ENCODE peak calls at places on chromosomes 1 and 21, in six cellular contexts. V is cardiac muscle cell, O is psoas muscle, H is neuronal stem cell, U is colonic mucosa, B is heart left ventricle. A is an unnamed sample. For H3K9me3, the result is how much of the 10 kb centered on the place peaks cover.

GRCh38 chr1:117654485-117655219 is 48.8 kb downstream of the TENT5C start:
- DNase-seq in V (no peak), O (no peak), H (no peak), U (no peak), B (no peak), A (no peak)

GRCh38 chr1:165580931-165581871 is 37.4 kb downstream of the LRRC52 start:
- DNase-seq in V (no peak), O (no peak), H (no peak), U (no peak), B (no peak), A (no peak)

GRCh38 chr1:50978852-50979781 is 9.1 kb downstream of the CDKN2C start:
- DNase-seq in V (no peak), O (no peak), H (no peak), U (peak), B (no peak), A (no peak)

GRCh38 chr1:966135-966602 is at the start of gene PLEKHN1:
- DNase-seq in V (no peak), O (peak), H (no peak), U (peak), B (no peak), A (peak)

GRCh38 chr1:161487483-161487827 is 17.8 kb upstream of the FCGR2A start:
- DNase-seq in V (no peak), O (no peak), H (no peak), U (peak), B (peak), A (peak)

GRCh38 chr1:17588048-17588781 is 48.7 kb downstream of the ARHGEF10L start:
- DNase-seq in V (peak), O (no peak), H (no peak), U (peak), B (peak), A (peak)

GRCh38 chr1:246372502-246372901 is 134.6 kb downstream of the SMYD3 start:
- DNase-seq in V (no peak), O (peak), H (no peak), U (no peak), B (no peak), A (peak)

GRCh38 chr1:31183927-31184554 is 55.6 kb downstream of the NKAIN1 start:
- DNase-seq in V (peak), O (no peak), H (peak), U (peak), B (no peak), A (no peak)

GRCh38 chr1:78440381-78440793 is 50.4 kb upstream of the PTGFR start:
- DNase-seq in V (no peak), O (no peak), H (no peak), U (no peak), B (no peak), A (no peak)

GRCh38 chr1:190250368-190250767 is 227.3 kb downstream of the BRINP3 start:
- DNase-seq in V (no peak), O (no peak), H (no peak), U (no peak), B (no peak), A (no peak)

GRCh38 chr1:94316836-94317789 is 79.7 kb upstream of the ARHGAP29 start:
- DNase-seq in V (no peak), O (no peak), H (no peak), U (no peak), B (no peak), A (no peak)

GRCh38 chr21:25638634-25639166 is 358 bp upstream of the JAM2 start:
- DNase-seq in V (no peak), O (no peak), H (peak), U (no peak), B (no peak), A (no peak)

GRCh38 chr1:209646558-209646957 is 5.7 kb downstream of the LAMB3 start:
- DNase-seq in V (no peak), O (no peak), H (no peak), U (no peak), B (no peak), A (no peak)

GRCh38 chr1:23799570-23800395 is 771 bp downstream of the GALE start:
- DNase-seq in V (peak), O (peak), H (peak), U (peak), B (peak), A (peak)

GRCh38 chr1:170067253-170067819 is 7.2 kb downstream of the KIFAP3 start:
- DNase-seq in V (peak), O (no peak), H (no peak), U (peak), B (no peak), A (no peak)

GRCh38 chr1:65149753-65150463 is 1.9 kb downstream of the AK4 start:
- DNase-seq in V (no peak), O (no peak), H (no peak), U (no peak), B (no peak), A (no peak)

GRCh38 chr1:23337869-23338268 is 6.2 kb downstream of the HNRNPR start:
- DNase-seq in V (no peak), O (no peak), H (no peak), U (no peak), B (no peak), A (no peak)

GRCh38 chr21:42269382-42269781 is 45.8 kb downstream of the TFF3 start:
- DNase-seq in V (no peak), O (peak), H (no peak), U (no peak), B (no peak), A (no peak)

GRCh38 chr1:98903726-98904125 is 100.9 kb downstream of the PLPPR5 start:
- DNase-seq in V (no peak), O (no peak), H (no peak), U (no peak), B (no peak), A (no peak)

GRCh38 chr1:11836955-11837766 is 10.4 kb downstream of the NPPA start:
- DNase-seq in V (no peak), O (no peak), H (no peak), U (no peak), B (no peak), A (no peak)

GRCh38 chr21:45283611-45284455 is 3.9 kb downstream of the POFUT2 start:
- DNase-seq in V (no peak), O (peak), H (no peak), U (no peak), B (no peak), A (peak)

GRCh38 chr1:41557751-41558455 is 73.4 kb upstream of the EDN2 start:
- DNase-seq in V (no peak), O (no peak), H (no peak), U (no peak), B (no peak), A (no peak)

GRCh38 chr1:156493154-156493631 is 7.4 kb downstream of the MEF2D start:
- DNase-seq in V (peak), O (peak), H (no peak), U (no peak), B (no peak), A (peak)

GRCh38 chr1:63024132-63024531 is 240.2 kb downstream of the ATG4C start:
- DNase-seq in V (no peak), O (no peak), H (no peak), U (no peak), B (no peak), A (no peak)

GRCh38 chr1:71080178-71080781 is 555 bp downstream of the ZRANB2 start:
- DNase-seq in V (peak), O (no peak), H (no peak), U (peak), B (no peak), A (no peak)

GRCh38 chr1:99731384-99731783 is 35.1 kb downstream of the FRRS1 start:
- DNase-seq in V (no peak), O (no peak), H (no peak), U (no peak), B (no peak), A (no peak)

GRCh38 chr1:39332291-39332690 is 127.8 kb downstream of the MACF1 start:
- DNase-seq in V (no peak), O (no peak), H (no peak), U (no peak), B (no peak), A (no peak)

GRCh38 chr1:26744075-26744958 is 43.4 kb upstream of the PIGV start:
- DNase-seq in V (peak), O (peak), H (no peak), U (peak), B (peak), A (peak)

GRCh38 chr1:177487481-177487880 is 316.7 kb downstream of the BRINP2 start:
- DNase-seq in V (no peak), O (no peak), H (no peak), U (no peak), B (no peak), A (no peak)

GRCh38 chr1:248905949-248906740 is at the start of gene PGBD2:
- DNase-seq in V (peak), O (peak), H (peak), U (peak), B (peak), A (peak)

GRCh38 chr1:37133276-37134145 is 99.2 kb upstream of the GRIK3 start:
- DNase-seq in V (no peak), O (no peak), H (no peak), U (no peak), B (no peak), A (no peak)

GRCh38 chr1:199747984-199748383 is 279.5 kb upstream of the NR5A2 start:
- DNase-seq in V (peak), O (no peak), H (peak), U (no peak), B (no peak), A (no peak)

GRCh38 chr1:162391790-162392563 is 10.4 kb downstream of the C1orf226 start:
- DNase-seq in V (peak), O (no peak), H (peak), U (no peak), B (no peak), A (no peak)

GRCh38 chr1:24567792-24568388 is 12.0 kb downstream of the NCMAP start:
- DNase-seq in V (no peak), O (no peak), H (no peak), U (peak), B (no peak), A (no peak)

GRCh38 chr21:31416465-31416864 is 72.4 kb upstream of the TIAM1 start:
- DNase-seq in V (no peak), O (no peak), H (no peak), U (no peak), B (no peak), A (no peak)
- H3K27ac ChIP-seq in V (no peak), O (no peak), H (no peak), U (no peak), B (no peak), A (no peak)

DNA sequence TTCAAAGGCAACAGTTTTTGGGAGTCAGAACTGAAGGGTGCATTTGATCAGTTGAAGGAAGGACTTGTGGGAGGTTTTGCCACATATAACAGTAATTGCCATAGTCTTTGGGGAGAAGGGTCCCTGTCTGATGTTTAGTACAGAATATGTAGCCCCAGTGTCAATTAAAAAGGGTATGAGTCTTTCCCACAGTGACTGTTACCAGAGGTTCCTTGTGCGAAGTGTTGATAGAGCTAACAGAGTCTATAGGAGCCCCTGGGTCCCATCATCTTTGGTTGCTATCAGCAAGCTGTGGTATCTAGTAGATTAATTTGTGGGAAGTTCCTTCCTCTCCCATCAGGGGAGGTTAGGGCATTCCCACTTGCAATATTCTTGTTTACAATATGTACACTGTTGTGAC is 329.2 kb downstream of the PTPRU start:
- DNase-seq in V (no peak), O (no peak), H (no peak), U (no peak), B (no peak), A (no peak)
- H3K9me3 ChIP-seq in V (under half), O (under half), H (under half), U (under half), B (half or more), A (under half)

DNA sequence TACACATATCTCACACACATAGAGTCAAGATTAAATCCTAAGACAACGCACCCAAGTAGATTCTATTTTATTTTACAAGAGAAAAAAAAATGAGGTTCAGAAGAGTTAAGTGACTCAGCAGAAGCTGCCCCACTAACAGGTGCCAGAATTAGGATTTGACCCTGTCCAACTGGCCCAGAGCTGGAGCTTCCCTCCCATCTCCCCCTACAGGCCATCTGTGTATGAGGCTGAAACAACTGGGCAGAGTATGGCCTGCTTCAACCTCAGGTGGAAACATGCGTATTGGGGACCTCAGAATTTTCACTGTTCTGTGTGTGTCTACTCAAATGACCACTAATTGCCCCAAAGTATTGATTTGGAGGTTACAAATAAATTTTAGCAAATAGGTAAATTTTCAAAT is 29.9 kb downstream of the PSMG1 start:
- DNase-seq in V (peak), O (no peak), H (no peak), U (no peak), B (no peak), A (no peak)
- H3K27ac ChIP-seq in V (no peak), O (no peak), H (no peak), U (no peak), B (no peak), A (no peak)

DNA sequence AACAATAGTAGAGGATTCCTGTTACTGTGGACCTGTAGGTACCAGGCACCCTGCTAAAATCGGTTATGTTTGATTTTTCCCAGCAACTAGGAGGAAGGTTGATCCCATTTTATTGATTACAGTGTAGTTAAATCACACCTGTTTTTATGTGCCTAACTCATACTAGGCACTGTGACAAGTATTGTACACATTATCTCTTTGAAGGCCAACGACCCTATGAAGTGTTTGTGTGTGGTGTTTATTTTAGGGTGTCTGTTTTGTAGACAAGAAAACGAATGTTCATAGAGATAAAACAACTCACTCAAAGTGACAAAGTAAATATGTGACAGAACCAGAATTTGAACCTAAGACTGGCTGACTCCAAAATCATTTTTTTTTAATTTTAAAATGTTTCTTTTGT is 49.5 kb downstream of the FGGY start:
- DNase-seq in V (no peak), O (no peak), H (no peak), U (no peak), B (no peak), A (no peak)
- H3K9me3 ChIP-seq in V (under half), O (under half), H (under half), U (under half), B (under half), A (under half)